ENCODE peak calls at places on chromosomes 3 and 15, in ten cellular contexts. One of them, this sample, is unnamed.

GRCh38 chr15:26772588-26773484 is at the start of gene GABRB3:
- DNase-seq in A549: peak; percentile 72
- DNase-seq in pancreas: peak; percentile 77
- DNase-seq in esophagus muscularis mucosa: no peak
- DNase-seq in right atrium auricular region: no peak
- DNase-seq in kidney epithelial cell: no peak
- DNase-seq in trophoblast cell: no peak
- DNase-seq in ovary: peak; percentile 51
- DNase-seq in cardiac fibroblast: peak; percentile 21
- DNase-seq in cardiac muscle cell: peak; percentile 56
- DNase-seq in this sample: peak; percentile 2

GRCh38 chr15:82570721-82571519 is 30.7 kb upstream of the RPS17 start:
- DNase-seq in A549: no peak
- DNase-seq in pancreas: no peak
- DNase-seq in esophagus muscularis mucosa: no peak
- DNase-seq in right atrium auricular region: no peak
- DNase-seq in kidney epithelial cell: no peak
- DNase-seq in trophoblast cell: no peak
- DNase-seq in ovary: peak; percentile 12
- DNase-seq in cardiac fibroblast: peak; percentile 13
- DNase-seq in cardiac muscle cell: no peak
- DNase-seq in this sample: peak; percentile 30

GRCh38 chr15:101288905-101289513 is 6.0 kb downstream of the SNRPA1 start:
- DNase-seq in A549: peak; percentile 73
- DNase-seq in pancreas: no peak
- DNase-seq in esophagus muscularis mucosa: no peak
- DNase-seq in right atrium auricular region: no peak
- DNase-seq in kidney epithelial cell: peak; percentile 23
- DNase-seq in trophoblast cell: peak; percentile 83
- DNase-seq in ovary: no peak
- DNase-seq in cardiac fibroblast: peak; percentile 71
- DNase-seq in cardiac muscle cell: peak; percentile 70
- DNase-seq in this sample: peak; percentile 65

GRCh38 chr15:74257105-74257504 is 21.0 kb downstream of the CCDC33 start:
- DNase-seq in A549: no peak
- DNase-seq in pancreas: no peak
- DNase-seq in esophagus muscularis mucosa: no peak
- DNase-seq in right atrium auricular region: no peak
- DNase-seq in kidney epithelial cell: no peak
- DNase-seq in trophoblast cell: no peak
- DNase-seq in ovary: no peak
- DNase-seq in cardiac fibroblast: no peak
- DNase-seq in cardiac muscle cell: no peak
- DNase-seq in this sample: no peak

GRCh38 chr3:159785276-159785675 is 203.4 kb upstream of the IL12A start:
- DNase-seq in A549: peak; percentile 76
- DNase-seq in pancreas: no peak
- DNase-seq in esophagus muscularis mucosa: no peak
- DNase-seq in right atrium auricular region: no peak
- DNase-seq in kidney epithelial cell: no peak
- DNase-seq in trophoblast cell: peak; percentile 12
- DNase-seq in ovary: no peak
- DNase-seq in cardiac fibroblast: peak; percentile 67
- DNase-seq in cardiac muscle cell: no peak
- DNase-seq in this sample: no peak

GRCh38 chr3:73216310-73216709 is 154.9 kb downstream of the EBLN2 start:
- DNase-seq in A549: no peak
- DNase-seq in pancreas: no peak
- DNase-seq in esophagus muscularis mucosa: no peak
- DNase-seq in right atrium auricular region: no peak
- DNase-seq in kidney epithelial cell: no peak
- DNase-seq in trophoblast cell: no peak
- DNase-seq in ovary: no peak
- DNase-seq in cardiac fibroblast: no peak
- DNase-seq in cardiac muscle cell: no peak
- DNase-seq in this sample: peak; percentile 21

GRCh38 chr3:123834631-123835030 is 49.5 kb downstream of the MYLK start:
- DNase-seq in A549: no peak
- DNase-seq in pancreas: no peak
- DNase-seq in esophagus muscularis mucosa: no peak
- DNase-seq in right atrium auricular region: no peak
- DNase-seq in kidney epithelial cell: peak; percentile 96
- DNase-seq in trophoblast cell: peak; percentile 1
- DNase-seq in ovary: no peak
- DNase-seq in cardiac fibroblast: peak; percentile 76
- DNase-seq in cardiac muscle cell: no peak
- DNase-seq in this sample: peak; percentile 96

GRCh38 chr3:194522579-194523046 is 35.8 kb upstream of the ATP13A3 start:
- DNase-seq in A549: peak; percentile 15
- DNase-seq in pancreas: no peak
- DNase-seq in esophagus muscularis mucosa: no peak
- DNase-seq in right atrium auricular region: no peak
- DNase-seq in kidney epithelial cell: no peak
- DNase-seq in trophoblast cell: no peak
- DNase-seq in ovary: no peak
- DNase-seq in cardiac fibroblast: peak; percentile 87
- DNase-seq in cardiac muscle cell: no peak
- DNase-seq in this sample: no peak

GRCh38 chr3:150170843-150171513 is 200.3 kb upstream of the PFN2 start:
- DNase-seq in A549: no peak
- DNase-seq in pancreas: no peak
- DNase-seq in esophagus muscularis mucosa: peak; percentile 72
- DNase-seq in right atrium auricular region: no peak
- DNase-seq in kidney epithelial cell: no peak
- DNase-seq in trophoblast cell: no peak
- DNase-seq in ovary: no peak
- DNase-seq in cardiac fibroblast: no peak
- DNase-seq in cardiac muscle cell: no peak
- DNase-seq in this sample: no peak

GRCh38 chr3:150599611-150600297 is 3.4 kb upstream of the SELENOT start:
- DNase-seq in A549: no peak
- DNase-seq in pancreas: no peak
- DNase-seq in esophagus muscularis mucosa: no peak
- DNase-seq in right atrium auricular region: no peak
- DNase-seq in kidney epithelial cell: peak; percentile 31
- DNase-seq in trophoblast cell: peak; percentile 85
- DNase-seq in ovary: no peak
- DNase-seq in cardiac fibroblast: peak; percentile 41
- DNase-seq in cardiac muscle cell: no peak
- DNase-seq in this sample: peak; percentile 18

GRCh38 chr3:114446605-114447004 is 152.8 kb downstream of the TIGIT start:
- DNase-seq in A549: no peak
- DNase-seq in pancreas: no peak
- DNase-seq in esophagus muscularis mucosa: no peak
- DNase-seq in right atrium auricular region: no peak
- DNase-seq in kidney epithelial cell: no peak
- DNase-seq in trophoblast cell: no peak
- DNase-seq in ovary: peak; percentile 52
- DNase-seq in cardiac fibroblast: no peak
- DNase-seq in cardiac muscle cell: no peak
- DNase-seq in this sample: no peak

GRCh38 chr3:168091299-168091852 is 4.3 kb downstream of the GOLIM4 start:
- DNase-seq in A549: no peak
- DNase-seq in pancreas: no peak
- DNase-seq in esophagus muscularis mucosa: no peak
- DNase-seq in right atrium auricular region: no peak
- DNase-seq in kidney epithelial cell: no peak
- DNase-seq in trophoblast cell: no peak
- DNase-seq in ovary: no peak
- DNase-seq in cardiac fibroblast: no peak
- DNase-seq in cardiac muscle cell: no peak
- DNase-seq in this sample: no peak

GRCh38 chr15:83379574-83379973 is 67.6 kb upstream of the SH3GL3 start:
- DNase-seq in A549: peak; percentile 70
- DNase-seq in pancreas: no peak
- DNase-seq in esophagus muscularis mucosa: no peak
- DNase-seq in right atrium auricular region: no peak
- DNase-seq in kidney epithelial cell: no peak
- DNase-seq in trophoblast cell: peak; percentile 41
- DNase-seq in ovary: no peak
- DNase-seq in cardiac fibroblast: no peak
- DNase-seq in cardiac muscle cell: no peak
- DNase-seq in this sample: peak; percentile 41

GRCh38 chr15:58494581-58494980 is 62.8 kb downstream of the LIPC start:
- DNase-seq in A549: no peak
- DNase-seq in pancreas: no peak
- DNase-seq in esophagus muscularis mucosa: no peak
- DNase-seq in right atrium auricular region: no peak
- DNase-seq in kidney epithelial cell: no peak
- DNase-seq in trophoblast cell: no peak
- DNase-seq in ovary: no peak
- DNase-seq in cardiac fibroblast: no peak
- DNase-seq in cardiac muscle cell: no peak
- DNase-seq in this sample: no peak

GRCh38 chr3:23490459-23490858 is 287.3 kb downstream of the UBE2E2 start:
- DNase-seq in A549: peak; percentile 50
- DNase-seq in pancreas: no peak
- DNase-seq in esophagus muscularis mucosa: no peak
- DNase-seq in right atrium auricular region: no peak
- DNase-seq in kidney epithelial cell: peak; percentile 39
- DNase-seq in trophoblast cell: no peak
- DNase-seq in ovary: no peak
- DNase-seq in cardiac fibroblast: peak; percentile 65
- DNase-seq in cardiac muscle cell: no peak
- DNase-seq in this sample: peak; percentile 45

GRCh38 chr15:25609371-25609770 is 170.5 kb upstream of the UBE3A start:
- DNase-seq in A549: no peak
- DNase-seq in pancreas: no peak
- DNase-seq in esophagus muscularis mucosa: no peak
- DNase-seq in right atrium auricular region: no peak
- DNase-seq in kidney epithelial cell: no peak
- DNase-seq in trophoblast cell: no peak
- DNase-seq in ovary: no peak
- DNase-seq in cardiac fibroblast: no peak
- DNase-seq in cardiac muscle cell: no peak
- DNase-seq in this sample: no peak

GRCh38 chr3:11810276-11810675 is 36.4 kb downstream of the TAMM41 start:
- DNase-seq in A549: no peak
- DNase-seq in pancreas: no peak
- DNase-seq in esophagus muscularis mucosa: no peak
- DNase-seq in right atrium auricular region: no peak
- DNase-seq in kidney epithelial cell: no peak
- DNase-seq in trophoblast cell: no peak
- DNase-seq in ovary: no peak
- DNase-seq in cardiac fibroblast: peak; percentile 58
- DNase-seq in cardiac muscle cell: no peak
- DNase-seq in this sample: peak; percentile 89

GRCh38 chr3:155356594-155357370 is 63.3 kb upstream of the STRIT1 start:
- DNase-seq in A549: peak; percentile 17
- DNase-seq in pancreas: no peak
- DNase-seq in esophagus muscularis mucosa: no peak
- DNase-seq in right atrium auricular region: no peak
- DNase-seq in kidney epithelial cell: no peak
- DNase-seq in trophoblast cell: no peak
- DNase-seq in ovary: no peak
- DNase-seq in cardiac fibroblast: no peak
- DNase-seq in cardiac muscle cell: no peak
- DNase-seq in this sample: peak; percentile 13

GRCh38 chr3:192571197-192571791 is 156.0 kb downstream of the FGF12 start:
- DNase-seq in A549: peak; percentile 11
- DNase-seq in pancreas: peak; percentile 53
- DNase-seq in esophagus muscularis mucosa: no peak
- DNase-seq in right atrium auricular region: peak; percentile 74
- DNase-seq in kidney epithelial cell: no peak
- DNase-seq in trophoblast cell: peak; percentile 25
- DNase-seq in ovary: peak; percentile 44
- DNase-seq in cardiac fibroblast: peak; percentile 56
- DNase-seq in cardiac muscle cell: no peak
- DNase-seq in this sample: peak; percentile 40

GRCh38 chr3:10213156-10213792 is 35.0 kb upstream of the TATDN2 start:
- DNase-seq in A549: no peak
- DNase-seq in pancreas: no peak
- DNase-seq in esophagus muscularis mucosa: no peak
- DNase-seq in right atrium auricular region: no peak
- DNase-seq in kidney epithelial cell: no peak
- DNase-seq in trophoblast cell: no peak
- DNase-seq in ovary: no peak
- DNase-seq in cardiac fibroblast: no peak
- DNase-seq in cardiac muscle cell: no peak
- DNase-seq in this sample: no peak
- H3K4me3 ChIP-seq in A549: no peak overlapping the region
- H3K4me3 ChIP-seq in pancreas: no peak overlapping the region
- H3K4me3 ChIP-seq in esophagus muscularis mucosa: no peak overlapping the region
- H3K4me3 ChIP-seq in right atrium auricular region: no peak overlapping the region
- H3K4me3 ChIP-seq in kidney epithelial cell: no peak overlapping the region
- H3K4me3 ChIP-seq in trophoblast cell: no peak overlapping the region
- H3K4me3 ChIP-seq in ovary: no peak overlapping the region
- H3K4me3 ChIP-seq in cardiac fibroblast: no peak overlapping the region
- H3K4me3 ChIP-seq in cardiac muscle cell: no peak overlapping the region
- H3K4me3 ChIP-seq in this sample: no peak overlapping the region

DNA sequence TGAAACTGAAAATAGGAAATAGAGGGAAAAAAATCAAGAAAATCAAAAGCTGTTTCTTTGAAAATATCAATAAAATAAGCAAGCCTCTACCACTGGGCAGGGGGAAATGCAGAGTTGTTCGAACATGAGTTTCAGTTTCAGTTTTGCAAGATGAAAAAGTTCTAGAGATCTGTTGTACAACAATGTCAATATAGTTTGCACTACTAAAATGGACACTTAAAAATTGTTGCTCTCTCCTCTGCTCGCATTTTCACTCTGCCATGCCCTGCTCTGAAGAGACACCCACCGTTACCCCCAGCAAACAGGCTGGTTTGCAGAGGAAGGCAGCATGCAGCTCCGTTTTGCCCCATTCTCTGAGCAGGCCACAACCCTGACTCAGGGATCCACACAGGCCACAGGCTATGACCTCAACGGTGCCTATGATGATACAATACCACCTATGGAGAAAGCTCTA is 64.5 kb downstream of the ZNF148 start:
- DNase-seq in A549: no peak
- DNase-seq in pancreas: no peak
- DNase-seq in esophagus muscularis mucosa: no peak
- DNase-seq in right atrium auricular region: no peak
- DNase-seq in kidney epithelial cell: no peak
- DNase-seq in trophoblast cell: peak; percentile 43
- DNase-seq in ovary: no peak
- DNase-seq in cardiac fibroblast: no peak
- DNase-seq in cardiac muscle cell: no peak
- DNase-seq in this sample: no peak
- H3K4me3 ChIP-seq in A549: no peak overlapping the region
- H3K4me3 ChIP-seq in pancreas: no peak overlapping the region
- H3K4me3 ChIP-seq in esophagus muscularis mucosa: peak overlapping the region; percentile 30
- H3K4me3 ChIP-seq in right atrium auricular region: peak overlapping the region; percentile 17
- H3K4me3 ChIP-seq in kidney epithelial cell: no peak overlapping the region
- H3K4me3 ChIP-seq in trophoblast cell: no peak overlapping the region
- H3K4me3 ChIP-seq in ovary: no peak overlapping the region
- H3K4me3 ChIP-seq in cardiac fibroblast: no peak overlapping the region
- H3K4me3 ChIP-seq in cardiac muscle cell: no peak overlapping the region
- H3K4me3 ChIP-seq in this sample: no peak overlapping the region

GRCh38 chr15:91985297-91985696 is 131.8 kb downstream of the SLCO3A1 start:
- DNase-seq in A549: no peak
- DNase-seq in pancreas: no peak
- DNase-seq in esophagus muscularis mucosa: no peak
- DNase-seq in right atrium auricular region: no peak
- DNase-seq in kidney epithelial cell: no peak
- DNase-seq in trophoblast cell: no peak
- DNase-seq in ovary: no peak
- DNase-seq in cardiac fibroblast: no peak
- DNase-seq in cardiac muscle cell: no peak
- DNase-seq in this sample: no peak
- H3K4me3 ChIP-seq in A549: no peak overlapping the region
- H3K4me3 ChIP-seq in pancreas: no peak overlapping the region
- H3K4me3 ChIP-seq in esophagus muscularis mucosa: no peak overlapping the region
- H3K4me3 ChIP-seq in right atrium auricular region: no peak overlapping the region
- H3K4me3 ChIP-seq in kidney epithelial cell: no peak overlapping the region
- H3K4me3 ChIP-seq in trophoblast cell: no peak overlapping the region
- H3K4me3 ChIP-seq in ovary: no peak overlapping the region
- H3K4me3 ChIP-seq in cardiac fibroblast: no peak overlapping the region
- H3K4me3 ChIP-seq in cardiac muscle cell: no peak overlapping the region
- H3K4me3 ChIP-seq in this sample: no peak overlapping the region

GRCh38 chr3:9951126-9951525 is 1.1 kb downstream of the PRRT3 start:
- DNase-seq in A549: no peak
- DNase-seq in pancreas: no peak
- DNase-seq in esophagus muscularis mucosa: no peak
- DNase-seq in right atrium auricular region: no peak
- DNase-seq in kidney epithelial cell: no peak
- DNase-seq in trophoblast cell: no peak
- DNase-seq in ovary: no peak
- DNase-seq in cardiac fibroblast: no peak
- DNase-seq in cardiac muscle cell: no peak
- DNase-seq in this sample: no peak
- H3K4me3 ChIP-seq in A549: no peak overlapping the region
- H3K4me3 ChIP-seq in pancreas: peak overlapping the region; percentile 40
- H3K4me3 ChIP-seq in esophagus muscularis mucosa: no peak overlapping the region
- H3K4me3 ChIP-seq in right atrium auricular region: no peak overlapping the region
- H3K4me3 ChIP-seq in kidney epithelial cell: no peak overlapping the region
- H3K4me3 ChIP-seq in trophoblast cell: no peak overlapping the region
- H3K4me3 ChIP-seq in ovary: no peak overlapping the region
- H3K4me3 ChIP-seq in cardiac fibroblast: no peak overlapping the region
- H3K4me3 ChIP-seq in cardiac muscle cell: no peak overlapping the region
- H3K4me3 ChIP-seq in this sample: no peak overlapping the region